ENCODE peak calls at places on chromosome 13, in five cellular contexts. B, T, C, K and P are unnamed samples.

GRCh38 chr13:71303144-71303543 is 563.9 kb downstream of the DACH1 start:
- DNase-seq in T (no peak), B (no peak), C (no peak), K (no peak), P (no peak)

GRCh38 chr13:89212186-89212585 is 1541.0 kb downstream of the SLITRK5 start:
- DNase-seq in K (no peak), T (no peak), C (no peak), B (no peak), P (no peak)

GRCh38 chr13:112510987-112511715 is 76.8 kb downstream of the TUBGCP3 start:
- DNase-seq in T (no peak), K (no peak), C (no peak), B (no peak), P (no peak)

GRCh38 chr13:108342369-108343289 is 73.1 kb downstream of the TNFSF13B start:
- DNase-seq in T (no peak), K (peak; percentile 50), B (no peak), C (no peak), P (no peak)

GRCh38 chr13:61045197-61045596 is 370.5 kb downstream of the PCDH20 start:
- DNase-seq in K (no peak), C (no peak), B (no peak), T (no peak), P (no peak)

GRCh38 chr13:105530468-105530867 is 1005.0 kb downstream of the EFNB2 start:
- DNase-seq in K (no peak), B (no peak), C (no peak), T (no peak), P (no peak)

GRCh38 chr13:74871671-74872070 is 610.3 kb downstream of the TBC1D4 start:
- DNase-seq in B (peak; percentile 90), T (no peak), C (no peak), K (no peak), P (no peak)

GRCh38 chr13:109465151-109465550 is 321.2 kb downstream of the IRS2 start:
- DNase-seq in K (peak; percentile 57), T (no peak), C (no peak), B (peak; percentile 18), P (no peak)

GRCh38 chr13:27839809-27840467 is 47.7 kb downstream of the GSX1 start:
- DNase-seq in T (no peak), B (no peak), C (no peak), K (no peak), P (no peak)

GRCh38 chr13:87889241-87889640 is 218.1 kb downstream of the SLITRK5 start:
- DNase-seq in K (no peak), T (no peak), B (no peak), C (no peak), P (no peak)

GRCh38 chr13:113862766-113863510 is 938 bp downstream of the GAS6 start:
- DNase-seq in T (peak; percentile 59), B (no peak), C (no peak), K (no peak), P (no peak)

GRCh38 chr13:113635048-113635420 is 23.0 kb downstream of the ATP4B start:
- DNase-seq in B (no peak), K (no peak), T (no peak), C (no peak), P (no peak)

GRCh38 chr13:95624020-95624419 is 20.5 kb downstream of the DZIP1 start:
- DNase-seq in T (no peak), B (no peak), K (peak; percentile 65), C (no peak), P (no peak)

GRCh38 chr13:111644750-111645149 is 324.3 kb downstream of the TEX29 start:
- DNase-seq in T (no peak), K (no peak), B (no peak), C (no peak), P (no peak)

GRCh38 chr13:114105351-114106225 is 26.8 kb downstream of the RASA3 start:
- DNase-seq in T (peak; percentile 15), B (no peak), K (no peak), C (peak; percentile 18), P (no peak)

GRCh38 chr13:42970824-42971669 is 21.0 kb downstream of the EPSTI1 start:
- DNase-seq in B (no peak), T (no peak), K (peak; percentile 62), C (peak; percentile 28), P (no peak)

GRCh38 chr13:92175330-92175729 is 776.9 kb downstream of the GPC5 start:
- DNase-seq in T (no peak), B (no peak), C (no peak), K (peak; percentile 61), P (no peak)

GRCh38 chr13:21676611-21677021 is 5.7 kb downstream of the FGF9 start:
- DNase-seq in K (no peak), T (no peak), B (no peak), C (no peak), P (no peak)
- TF ChIP-seq CTCF in K (no peak), T (no peak), B (no peak), C (no peak), P (no peak)

DNA sequence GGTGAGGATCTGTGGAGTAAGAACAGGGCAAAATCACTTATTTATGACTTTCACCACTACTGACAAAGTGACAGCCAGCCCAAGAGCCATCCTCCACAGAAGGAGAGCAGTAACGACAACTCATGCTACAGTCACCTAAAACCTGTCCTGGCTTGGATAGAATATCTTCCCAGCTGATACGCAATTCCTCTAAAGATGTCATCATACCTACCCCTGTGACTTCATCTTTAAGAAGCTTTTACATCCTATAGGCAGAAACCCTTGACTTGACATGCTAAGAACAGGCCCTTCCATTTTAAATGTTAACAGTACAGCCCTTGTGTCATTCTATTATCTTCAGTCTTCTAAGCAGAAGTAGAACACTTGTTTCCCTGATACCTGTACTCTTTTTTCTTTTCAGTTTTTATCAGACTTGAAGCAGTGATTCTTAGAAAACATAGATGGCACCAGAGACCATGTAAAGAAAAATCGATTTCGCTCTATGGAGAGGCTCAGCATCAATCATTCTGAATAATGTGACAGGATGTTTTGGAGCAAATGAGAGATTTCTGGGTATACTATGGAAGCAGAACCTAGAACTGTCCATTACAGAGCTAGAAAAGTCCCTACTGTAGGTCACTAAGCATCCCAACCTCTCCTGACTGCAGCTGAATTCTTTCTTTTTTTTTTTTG is 20.1 kb downstream of the STOML3 start:
- DNase-seq in C (no peak), K (no peak), T (no peak), B (no peak), P (no peak)
- TF ChIP-seq CTCF in C (no peak), K (no peak), T (no peak), B (no peak), P (no peak)

GRCh38 chr13:46087481-46087880 is 17.4 kb downstream of the CPB2 start:
- DNase-seq in T (no peak), C (no peak), B (no peak), K (no peak), P (no peak)

GRCh38 chr13:46085737-46086136 is 19.1 kb downstream of the CPB2 start:
- DNase-seq in T (no peak), B (no peak), C (no peak), K (no peak), P (no peak)

GRCh38 chr13:46086985-46087384 is 17.8 kb downstream of the CPB2 start:
- DNase-seq in B (no peak), K (no peak), T (no peak), C (no peak), P (no peak)

GRCh38 chr13:46086421-46086922 is 18.4 kb downstream of the CPB2 start:
- DNase-seq in T (no peak), B (no peak), C (no peak), K (no peak), P (no peak)

DNA sequence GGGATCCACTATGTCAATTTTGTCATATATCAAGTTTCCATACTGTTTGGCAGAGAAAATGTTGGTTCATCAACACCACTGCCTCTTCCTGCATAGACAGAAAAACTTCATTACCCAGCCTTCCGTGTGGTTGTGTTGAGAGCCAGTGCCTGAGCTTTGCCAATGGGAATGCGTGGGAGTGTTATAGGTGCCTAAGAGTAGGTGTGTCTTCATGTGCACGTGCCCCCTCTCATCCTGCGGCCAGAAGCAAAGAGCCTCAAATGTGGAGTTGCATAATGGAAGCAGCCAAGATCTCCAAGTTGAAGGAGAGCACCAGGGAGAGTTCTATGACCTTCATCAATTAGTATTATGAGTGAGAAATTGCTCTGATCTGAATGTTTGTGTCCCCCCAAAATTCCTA is 15.6 kb downstream of the CPB2 start:
- DNase-seq in K (no peak), T (no peak), B (no peak), C (no peak), P (no peak)
- TF ChIP-seq CTCF in K (no peak), T (no peak), B (no peak), C (no peak), P (no peak)

GRCh38 chr13:51818276-51818675 is 14.3 kb upstream of the DHRS12 start:
- DNase-seq in C (no peak), T (no peak), B (no peak), K (no peak), P (no peak)
- TF ChIP-seq CTCF in C (no peak), T (no peak), B (no peak), K (no peak), P (no peak)

GRCh38 chr13:85725433-85725832 is 73.8 kb downstream of the SLITRK6 start:
- DNase-seq in K (no peak), B (no peak), C (no peak), T (no peak), P (no peak)
- TF ChIP-seq CTCF in K (no peak), B (no peak), C (no peak), T (no peak), P (no peak)

DNA sequence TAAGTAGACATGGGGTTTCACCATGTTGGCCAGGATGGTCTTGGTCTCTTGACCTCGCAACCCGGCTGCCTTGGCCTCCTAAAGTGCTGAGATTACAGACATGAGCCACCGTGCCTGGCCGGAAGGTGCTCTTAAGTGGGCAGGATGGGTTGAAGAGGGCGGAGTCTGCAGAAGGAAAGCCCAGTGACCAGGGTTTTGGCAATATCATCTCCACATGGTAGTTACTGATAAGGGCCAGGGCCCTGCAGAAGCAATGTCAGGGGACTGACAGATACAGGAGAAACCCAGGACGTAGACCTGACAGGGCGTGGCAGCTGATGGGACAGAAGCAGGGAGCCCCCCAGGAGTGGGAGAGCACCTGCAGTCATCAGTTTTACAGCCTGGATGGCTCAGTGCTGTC is 45.7 kb upstream of the RNF113B start:
- DNase-seq in C (no peak), B (no peak), K (no peak), T (no peak), P (no peak)
- TF ChIP-seq CTCF in C (no peak), B (no peak), K (no peak), T (no peak), P (no peak)

DNA sequence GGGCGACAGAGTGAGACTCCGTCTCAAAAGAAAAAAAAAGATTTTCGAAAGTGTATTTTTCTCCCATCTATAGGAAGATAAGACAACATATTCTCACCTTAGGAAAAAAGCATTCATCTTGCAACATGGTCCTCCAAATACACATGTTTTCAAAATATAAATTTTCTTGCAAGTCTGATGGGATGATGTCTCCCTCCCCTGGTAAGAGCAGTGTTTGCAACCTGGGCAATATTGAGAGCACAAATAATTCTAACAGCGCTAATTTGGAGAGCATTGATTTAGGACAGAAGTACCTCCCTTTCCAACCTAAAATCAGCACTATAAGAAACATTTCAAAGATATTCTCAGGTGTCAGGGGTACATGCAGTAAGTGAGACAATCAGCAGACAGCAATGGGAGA is 61.0 kb upstream of the SHISA2 start:
- DNase-seq in C (no peak), K (no peak), B (no peak), T (no peak), P (no peak)
- TF ChIP-seq CTCF in C (no peak), K (peak; percentile 16), B (peak; percentile 35), T (no peak), P (no peak)